ENCODE peak calls at places on chromosome 14, in four cellular contexts. J, G, D and Q are unnamed samples.

GRCh38 chr14:75905505-75905904 is 76.3 kb downstream of the TGFB3 start:
- DNase-seq in G (peak; percentile 42), J (no peak), D (peak; percentile 74), Q (peak; percentile 58)

GRCh38 chr14:58738189-58738836 is 100.6 kb downstream of the DACT1 start:
- DNase-seq in D (no peak), G (peak; percentile 89), J (peak; percentile 76), Q (no peak)

GRCh38 chr14:29216316-29216715 is 449.7 kb downstream of the FOXG1 start:
- DNase-seq in G (no peak), J (no peak), D (no peak), Q (no peak)

GRCh38 chr14:92659765-92660561 is 88.5 kb downstream of the LGMN start:
- DNase-seq in G (no peak), J (no peak), D (no peak), Q (peak; percentile 37)

GRCh38 chr14:42556551-42556950 is 949.9 kb downstream of the LRFN5 start:
- DNase-seq in D (no peak), J (no peak), G (no peak), Q (no peak)

GRCh38 chr14:61549425-61549824 is 145.9 kb upstream of the HIF1A start:
- DNase-seq in D (no peak), J (no peak), G (no peak), Q (no peak)

GRCh38 chr14:53851394-53852056 is 105.1 kb downstream of the BMP4 start:
- DNase-seq in D (no peak), G (no peak), J (no peak), Q (no peak)

GRCh38 chr14:29906256-29906885 is 21.3 kb downstream of the PRKD1 start:
- DNase-seq in G (no peak), J (peak; percentile 60), D (no peak), Q (peak; percentile 62)

GRCh38 chr14:51442513-51443175 is 202.6 kb downstream of the TMX1 start:
- DNase-seq in J (peak; percentile 90), D (peak; percentile 27), G (peak; percentile 98), Q (no peak)

GRCh38 chr14:65336191-65336591 is 76.3 kb upstream of the FUT8 start:
- DNase-seq in D (no peak), J (peak; percentile 34), G (peak; percentile 53), Q (no peak)

GRCh38 chr14:61185534-61185933 is 95.6 kb downstream of the TMEM30B start:
- DNase-seq in D (no peak), J (no peak), G (no peak), Q (no peak)

GRCh38 chr14:61355892-61356325 is 34.5 kb downstream of the PRKCH start:
- DNase-seq in G (peak; percentile 69), D (peak; percentile 18), J (peak; percentile 67), Q (peak; percentile 56)

GRCh38 chr14:31926123-31926522 is 151.0 kb upstream of the ARHGAP5 start:
- DNase-seq in J (peak; percentile 16), G (no peak), D (no peak), Q (no peak)

GRCh38 chr14:101823081-101823480 is 61.6 kb downstream of the PPP2R5C start:
- DNase-seq in J (no peak), G (no peak), D (no peak), Q (no peak)

GRCh38 chr14:91146661-91147060 is 32.8 kb downstream of the DGLUCY start:
- DNase-seq in G (no peak), J (no peak), D (no peak), Q (no peak)

GRCh38 chr14:27242874-27243273 is 645.0 kb upstream of the NOVA1 start:
- DNase-seq in G (no peak), D (no peak), J (no peak), Q (no peak)

GRCh38 chr14:77303417-77304156 is 17.1 kb downstream of the POMT2 start:
- DNase-seq in D (no peak), J (peak; percentile 96), G (peak; percentile 96), Q (no peak)

GRCh38 chr14:68633131-68633991 is 159.5 kb downstream of the ZFP36L1 start:
- DNase-seq in G (no peak), D (peak; percentile 32), J (no peak), Q (no peak)

GRCh38 chr14:23128969-23129758 is 10.1 kb upstream of the CEBPE start:
- DNase-seq in D (peak; percentile 4), G (no peak), J (no peak), Q (no peak)

GRCh38 chr14:51209457-51209856 is 30.6 kb upstream of the TMX1 start:
- DNase-seq in D (no peak), G (no peak), J (no peak), Q (no peak)

GRCh38 chr14:74237441-74237840 is 1.8 kb upstream of the VSX2 start:
- DNase-seq in J (no peak), G (no peak), D (no peak), Q (no peak)

GRCh38 chr14:65006251-65006721 is 19.6 kb downstream of the FNTB start:
- DNase-seq in J (no peak), D (no peak), G (peak; percentile 27), Q (no peak)

GRCh38 chr14:106848330-106849121 is 1322.1 kb downstream of the TMEM121 start:
- DNase-seq in G (no peak), D (no peak), J (peak; percentile 57), Q (peak; percentile 41)
- TF ChIP-seq CTCF in G (no peak), D (peak; percentile 42), J (peak; percentile 46), Q (no peak)

GRCh38 chr14:104115691-104116543 is 22.5 kb upstream of the KIF26A start:
- DNase-seq in G (no peak), D (no peak), J (no peak), Q (peak; percentile 38)

GRCh38 chr14:104116544-104117340 is 21.6 kb upstream of the KIF26A start:
- DNase-seq in J (no peak), G (no peak), D (peak; percentile 28), Q (peak; percentile 82)

GRCh38 chr14:104114421-104115130 is 23.8 kb upstream of the KIF26A start:
- DNase-seq in G (no peak), J (no peak), D (no peak), Q (no peak)

GRCh38 chr14:104113631-104114420 is 24.6 kb upstream of the KIF26A start:
- DNase-seq in J (no peak), D (peak; percentile 19), G (no peak), Q (peak; percentile 13)

GRCh38 chr14:104115131-104115600 is 23.2 kb upstream of the KIF26A start:
- DNase-seq in G (no peak), D (no peak), J (no peak), Q (no peak)
- H3K27me3 ChIP-seq in G (peaks cover 29% of the 10 kb centered on the region), D (peaks cover 8% of the 10 kb centered on the region), J (peaks cover 43% of the 10 kb centered on the region), Q (peaks cover 3% of the 10 kb centered on the region)

DNA sequence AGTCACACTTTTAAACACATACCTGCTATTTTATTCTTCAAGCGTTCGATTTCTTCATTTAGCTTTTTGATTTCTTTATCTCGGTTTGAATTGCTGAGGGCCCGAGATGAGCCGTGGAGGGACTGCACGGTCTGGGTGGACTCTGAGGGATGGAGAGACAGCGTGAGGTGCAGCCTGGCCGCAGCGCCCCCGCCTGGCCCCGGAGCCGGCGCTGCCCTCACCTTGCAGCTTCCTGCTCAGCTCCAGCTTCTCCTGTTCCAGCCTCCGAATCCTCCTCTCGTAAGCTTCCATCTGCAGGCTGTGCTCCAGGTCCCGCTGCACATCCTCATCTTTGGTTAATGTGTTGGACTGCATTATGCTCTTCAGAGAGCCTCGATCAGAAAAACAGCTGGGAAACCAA is 53.2 kb downstream of the AMN start:
- DNase-seq in D (no peak), G (no peak), J (no peak), Q (no peak)
- TF ChIP-seq CTCF in D (no peak), G (no peak), J (no peak), Q (no peak)

GRCh38 chr14:20754308-20754707 is 8.6 kb downstream of the EDDM3A start:
- DNase-seq in G (no peak), J (no peak), D (no peak), Q (peak; percentile 18)
- H3K27me3 ChIP-seq in G (no peaks in the 10 kb centered on the region), J (no peaks in the 10 kb centered on the region), D (no peaks in the 10 kb centered on the region), Q (no peaks in the 10 kb centered on the region)

GRCh38 chr14:86781111-86781510 is 1211.9 kb downstream of the GALC start:
- DNase-seq in D (no peak), J (no peak), G (no peak), Q (no peak)
- TF ChIP-seq CTCF in D (no peak), J (no peak), G (no peak), Q (no peak)

GRCh38 chr14:100671906-100672305 is 54.8 kb upstream of the DLK1 start:
- DNase-seq in G (no peak), D (no peak), J (no peak), Q (no peak)

GRCh38 chr14:100670017-100670974 is 56.4 kb upstream of the DLK1 start:
- DNase-seq in G (no peak), D (peak; percentile 28), J (no peak), Q (no peak)

GRCh38 chr14:100673085-100673806 is 53.4 kb upstream of the DLK1 start:
- DNase-seq in J (no peak), D (peak; percentile 34), G (no peak), Q (peak; percentile 80)

GRCh38 chr14:100669468-100669867 is 57.2 kb upstream of the DLK1 start:
- DNase-seq in J (no peak), D (no peak), G (no peak), Q (no peak)

GRCh38 chr14:100671386-100671901 is 55.2 kb upstream of the DLK1 start:
- DNase-seq in J (no peak), D (no peak), G (no peak), Q (no peak)
- H3K27me3 ChIP-seq in J (peaks cover 67% of the 10 kb centered on the region), D (no peaks in the 10 kb centered on the region), G (peaks cover 6% of the 10 kb centered on the region), Q (no peaks in the 10 kb centered on the region)